ENCODE peak calls at places on chromosomes 7 and 10, in seven cellular contexts. One of them, this sample, is unnamed.

GRCh38 chr10:63582686-63583085 is 61.5 kb downstream of the REEP3 start:
- DNase-seq in nephron progenitor cell: no peak
- DNase-seq in lung: no peak
- DNase-seq in GM23338: no peak
- DNase-seq in HFFc6: no peak
- DNase-seq in GM13977: no peak
- DNase-seq in LNCaP clone FGC: no peak
- DNase-seq in this sample: no peak

GRCh38 chr10:59748834-59749233 is 4.4 kb downstream of the MRLN start:
- DNase-seq in nephron progenitor cell: no peak
- DNase-seq in lung: no peak
- DNase-seq in GM23338: no peak
- DNase-seq in HFFc6: no peak
- DNase-seq in GM13977: no peak
- DNase-seq in LNCaP clone FGC: no peak
- DNase-seq in this sample: no peak

GRCh38 chr10:11578802-11579255 is 32.6 kb downstream of the USP6NL start:
- DNase-seq in nephron progenitor cell: no peak
- DNase-seq in lung: no peak
- DNase-seq in GM23338: no peak
- DNase-seq in HFFc6: no peak
- DNase-seq in GM13977: peak; percentile 18
- DNase-seq in LNCaP clone FGC: no peak
- DNase-seq in this sample: no peak

GRCh38 chr7:99375070-99375807 is 709 bp downstream of the ARPC1B start:
- DNase-seq in nephron progenitor cell: peak; percentile 59
- DNase-seq in lung: peak; percentile 83
- DNase-seq in GM23338: peak; percentile 71
- DNase-seq in HFFc6: peak; percentile 54
- DNase-seq in GM13977: peak; percentile 84
- DNase-seq in LNCaP clone FGC: no peak
- DNase-seq in this sample: no peak

GRCh38 chr10:97717627-97718026 is 4.1 kb downstream of the MARVELD1 start:
- DNase-seq in nephron progenitor cell: no peak
- DNase-seq in lung: no peak
- DNase-seq in GM23338: no peak
- DNase-seq in HFFc6: no peak
- DNase-seq in GM13977: no peak
- DNase-seq in LNCaP clone FGC: no peak
- DNase-seq in this sample: no peak

GRCh38 chr7:155282671-155283070 is 15.0 kb upstream of the INSIG1 start:
- DNase-seq in nephron progenitor cell: no peak
- DNase-seq in lung: no peak
- DNase-seq in GM23338: no peak
- DNase-seq in HFFc6: no peak
- DNase-seq in GM13977: no peak
- DNase-seq in LNCaP clone FGC: no peak
- DNase-seq in this sample: no peak

GRCh38 chr7:23894891-23895569 is 185.0 kb downstream of the STK31 start:
- DNase-seq in nephron progenitor cell: no peak
- DNase-seq in lung: no peak
- DNase-seq in GM23338: no peak
- DNase-seq in HFFc6: no peak
- DNase-seq in GM13977: no peak
- DNase-seq in LNCaP clone FGC: no peak
- DNase-seq in this sample: no peak

GRCh38 chr7:1127001-1127400 is 33.0 kb downstream of the ZFAND2A start:
- DNase-seq in nephron progenitor cell: no peak
- DNase-seq in lung: no peak
- DNase-seq in GM23338: no peak
- DNase-seq in HFFc6: no peak
- DNase-seq in GM13977: no peak
- DNase-seq in LNCaP clone FGC: no peak
- DNase-seq in this sample: no peak

GRCh38 chr7:137574836-137575235 is 231.3 kb upstream of the PTN start:
- DNase-seq in nephron progenitor cell: no peak
- DNase-seq in lung: no peak
- DNase-seq in GM23338: no peak
- DNase-seq in HFFc6: no peak
- DNase-seq in GM13977: no peak
- DNase-seq in LNCaP clone FGC: no peak
- DNase-seq in this sample: no peak

GRCh38 chr7:130134106-130134636 is 63.8 kb downstream of the KLHDC10 start:
- DNase-seq in nephron progenitor cell: no peak
- DNase-seq in lung: no peak
- DNase-seq in GM23338: no peak
- DNase-seq in HFFc6: no peak
- DNase-seq in GM13977: no peak
- DNase-seq in LNCaP clone FGC: no peak
- DNase-seq in this sample: no peak

GRCh38 chr7:41466760-41467384 is 236.0 kb downstream of the INHBA start:
- DNase-seq in nephron progenitor cell: no peak
- DNase-seq in lung: no peak
- DNase-seq in GM23338: no peak
- DNase-seq in HFFc6: no peak
- DNase-seq in GM13977: no peak
- DNase-seq in LNCaP clone FGC: no peak
- DNase-seq in this sample: no peak

GRCh38 chr7:2657208-2657607 is 25.4 kb downstream of the TTYH3 start:
- DNase-seq in nephron progenitor cell: no peak
- DNase-seq in lung: no peak
- DNase-seq in GM23338: no peak
- DNase-seq in HFFc6: no peak
- DNase-seq in GM13977: no peak
- DNase-seq in LNCaP clone FGC: no peak
- DNase-seq in this sample: no peak

GRCh38 chr7:139738772-139739171 is 39.0 kb downstream of the HIPK2 start:
- DNase-seq in nephron progenitor cell: no peak
- DNase-seq in lung: no peak
- DNase-seq in GM23338: no peak
- DNase-seq in HFFc6: no peak
- DNase-seq in GM13977: no peak
- DNase-seq in LNCaP clone FGC: no peak
- DNase-seq in this sample: no peak

GRCh38 chr10:37856881-37857286 is 526 bp downstream of the ZNF248 start:
- DNase-seq in nephron progenitor cell: no peak
- DNase-seq in lung: no peak
- DNase-seq in GM23338: peak; percentile 5
- DNase-seq in HFFc6: peak; percentile 1
- DNase-seq in GM13977: peak; percentile 28
- DNase-seq in LNCaP clone FGC: no peak
- DNase-seq in this sample: peak; percentile 37

GRCh38 chr10:121437596-121437995 is 160.6 kb downstream of the FGFR2 start:
- DNase-seq in nephron progenitor cell: peak; percentile 29
- DNase-seq in lung: peak; percentile 38
- DNase-seq in GM23338: peak; percentile 13
- DNase-seq in HFFc6: no peak
- DNase-seq in GM13977: no peak
- DNase-seq in LNCaP clone FGC: no peak
- DNase-seq in this sample: no peak
- TF ChIP-seq CTCF in nephron progenitor cell: no peak
- TF ChIP-seq CTCF in lung: no peak
- TF ChIP-seq CTCF in GM23338: peak; percentile 9
- TF ChIP-seq CTCF in HFFc6: no peak
- TF ChIP-seq CTCF in GM13977: no peak
- TF ChIP-seq CTCF in LNCaP clone FGC: no peak
- TF ChIP-seq CTCF in this sample: no peak

GRCh38 chr7:52211930-52212329 is 823.5 kb upstream of the POM121L12 start:
- DNase-seq in nephron progenitor cell: no peak
- DNase-seq in lung: no peak
- DNase-seq in GM23338: no peak
- DNase-seq in HFFc6: no peak
- DNase-seq in GM13977: no peak
- DNase-seq in LNCaP clone FGC: no peak
- DNase-seq in this sample: no peak
- TF ChIP-seq CTCF in nephron progenitor cell: no peak
- TF ChIP-seq CTCF in lung: no peak
- TF ChIP-seq CTCF in GM23338: no peak
- TF ChIP-seq CTCF in HFFc6: no peak
- TF ChIP-seq CTCF in GM13977: no peak
- TF ChIP-seq CTCF in LNCaP clone FGC: no peak
- TF ChIP-seq CTCF in this sample: no peak

DNA sequence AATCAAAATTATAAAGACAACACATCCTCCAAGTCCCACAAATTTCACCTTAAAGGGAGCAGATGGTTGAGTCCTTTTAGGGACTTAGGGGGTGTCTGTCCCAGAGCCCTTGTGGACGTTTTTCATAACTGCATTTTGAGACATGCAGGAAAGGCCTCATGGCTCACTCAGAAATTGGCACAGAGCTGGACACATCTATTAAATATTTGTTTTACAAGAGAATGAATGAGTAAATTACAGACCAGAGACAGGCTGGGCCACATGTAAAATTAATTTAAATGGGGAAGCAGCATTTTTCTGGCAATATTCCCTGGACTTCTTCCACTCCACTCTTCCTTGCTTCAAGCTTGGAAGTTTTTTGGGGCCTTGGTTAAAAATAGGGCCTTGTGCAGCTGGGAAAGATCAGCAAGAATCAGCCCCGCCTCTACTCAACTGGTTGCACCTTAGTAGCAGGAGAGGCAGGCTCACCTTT is 20.0 kb downstream of the LAMB1 start:
- DNase-seq in nephron progenitor cell: no peak
- DNase-seq in lung: no peak
- DNase-seq in GM23338: no peak
- DNase-seq in HFFc6: no peak
- DNase-seq in GM13977: no peak
- DNase-seq in LNCaP clone FGC: peak; percentile 79
- DNase-seq in this sample: no peak
- TF ChIP-seq CTCF in nephron progenitor cell: peak; percentile 15
- TF ChIP-seq CTCF in lung: no peak
- TF ChIP-seq CTCF in GM23338: no peak
- TF ChIP-seq CTCF in HFFc6: peak; percentile 54
- TF ChIP-seq CTCF in GM13977: no peak
- TF ChIP-seq CTCF in LNCaP clone FGC: peak; percentile 30
- TF ChIP-seq CTCF in this sample: no peak

DNA sequence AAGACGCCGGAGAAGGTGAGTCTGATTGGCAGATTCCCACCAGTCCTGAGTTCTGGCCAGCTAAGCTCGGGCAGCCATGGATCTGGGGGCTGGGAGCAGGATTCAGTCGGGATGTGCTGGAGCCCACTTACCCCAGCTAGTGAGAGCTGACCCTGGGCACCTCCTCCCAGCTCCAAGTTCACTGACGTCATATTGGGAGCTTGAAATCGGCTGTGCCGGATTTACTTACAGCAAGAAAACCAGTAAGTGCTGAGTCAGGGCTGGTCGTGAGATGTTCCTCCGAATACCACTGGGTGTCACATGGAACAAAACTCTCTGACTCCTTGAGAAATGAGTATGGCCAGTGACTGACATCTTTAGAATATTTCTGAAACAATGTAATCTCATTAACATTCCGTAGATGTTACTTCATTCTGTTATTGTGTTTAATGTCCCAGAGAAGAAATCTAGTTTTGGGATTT is 621.2 kb downstream of the SDK1 start:
- DNase-seq in nephron progenitor cell: peak; percentile 20
- DNase-seq in lung: no peak
- DNase-seq in GM23338: peak; percentile 83
- DNase-seq in HFFc6: peak; percentile 42
- DNase-seq in GM13977: no peak
- DNase-seq in LNCaP clone FGC: peak; percentile 51
- DNase-seq in this sample: no peak
- TF ChIP-seq CTCF in nephron progenitor cell: no peak
- TF ChIP-seq CTCF in lung: no peak
- TF ChIP-seq CTCF in GM23338: peak; percentile 51
- TF ChIP-seq CTCF in HFFc6: no peak
- TF ChIP-seq CTCF in GM13977: no peak
- TF ChIP-seq CTCF in LNCaP clone FGC: peak; percentile 53
- TF ChIP-seq CTCF in this sample: no peak

GRCh38 chr7:88358881-88359280 is 52.2 kb upstream of the STEAP4 start:
- DNase-seq in nephron progenitor cell: no peak
- DNase-seq in lung: no peak
- DNase-seq in GM23338: no peak
- DNase-seq in HFFc6: no peak
- DNase-seq in GM13977: no peak
- DNase-seq in LNCaP clone FGC: no peak
- DNase-seq in this sample: no peak

GRCh38 chr7:88358534-88358838 is 51.8 kb upstream of the STEAP4 start:
- DNase-seq in nephron progenitor cell: no peak
- DNase-seq in lung: no peak
- DNase-seq in GM23338: no peak
- DNase-seq in HFFc6: no peak
- DNase-seq in GM13977: no peak
- DNase-seq in LNCaP clone FGC: no peak
- DNase-seq in this sample: no peak

GRCh38 chr7:88354999-88355398 is 48.3 kb upstream of the STEAP4 start:
- DNase-seq in nephron progenitor cell: no peak
- DNase-seq in lung: no peak
- DNase-seq in GM23338: no peak
- DNase-seq in HFFc6: no peak
- DNase-seq in GM13977: no peak
- DNase-seq in LNCaP clone FGC: no peak
- DNase-seq in this sample: peak; percentile 11

GRCh38 chr7:88357295-88357694 is 50.6 kb upstream of the STEAP4 start:
- DNase-seq in nephron progenitor cell: no peak
- DNase-seq in lung: peak; percentile 71
- DNase-seq in GM23338: peak; percentile 27
- DNase-seq in HFFc6: no peak
- DNase-seq in GM13977: no peak
- DNase-seq in LNCaP clone FGC: peak; percentile 46
- DNase-seq in this sample: peak; percentile 69

GRCh38 chr7:88357794-88358533 is 51.3 kb upstream of the STEAP4 start:
- DNase-seq in nephron progenitor cell: no peak
- DNase-seq in lung: no peak
- DNase-seq in GM23338: no peak
- DNase-seq in HFFc6: no peak
- DNase-seq in GM13977: peak; percentile 6
- DNase-seq in LNCaP clone FGC: peak; percentile 22
- DNase-seq in this sample: no peak
- TF ChIP-seq CTCF in nephron progenitor cell: no peak
- TF ChIP-seq CTCF in lung: no peak
- TF ChIP-seq CTCF in GM23338: peak; percentile 50
- TF ChIP-seq CTCF in HFFc6: no peak
- TF ChIP-seq CTCF in GM13977: peak; percentile 70
- TF ChIP-seq CTCF in LNCaP clone FGC: peak; percentile 84
- TF ChIP-seq CTCF in this sample: peak; percentile 74

GRCh38 chr7:45943986-45944385 is 22.9 kb upstream of the IGFBP3 start:
- DNase-seq in nephron progenitor cell: no peak
- DNase-seq in lung: no peak
- DNase-seq in GM23338: no peak
- DNase-seq in HFFc6: no peak
- DNase-seq in GM13977: no peak
- DNase-seq in LNCaP clone FGC: no peak
- DNase-seq in this sample: no peak
- TF ChIP-seq CTCF in nephron progenitor cell: no peak
- TF ChIP-seq CTCF in lung: no peak
- TF ChIP-seq CTCF in GM23338: no peak
- TF ChIP-seq CTCF in HFFc6: no peak
- TF ChIP-seq CTCF in GM13977: no peak
- TF ChIP-seq CTCF in LNCaP clone FGC: no peak
- TF ChIP-seq CTCF in this sample: no peak

This sample was measured in HL-60.